ENCODE peak calls at places on chromosome 16, in six cellular contexts. One of them, this sample, is unnamed.

GRCh38 chr16:14529010-14529669 is 100.9 kb downstream of the PARN start:
- DNase-seq in esophagus muscularis mucosa: peak; percentile 95
- DNase-seq in thoracic aorta: peak; percentile 15
- DNase-seq in anterior cingulate cortex: peak; percentile 42
- DNase-seq in cerebellar cortex: peak; percentile 80
- DNase-seq in Peyer's patch: peak; percentile 43
- DNase-seq in this sample: peak; percentile 88

GRCh38 chr16:84362410-84362809 is 5.9 kb upstream of the ATP2C2 start:
- DNase-seq in thoracic aorta: no peak
- DNase-seq in Peyer's patch: no peak
- DNase-seq in esophagus muscularis mucosa: no peak
- DNase-seq in cerebellar cortex: no peak
- DNase-seq in anterior cingulate cortex: peak; percentile 23
- DNase-seq in this sample: peak; percentile 25

GRCh38 chr16:20507280-20507679 is 56.0 kb downstream of the ACSM2A start:
- DNase-seq in anterior cingulate cortex: no peak
- DNase-seq in esophagus muscularis mucosa: peak; percentile 72
- DNase-seq in Peyer's patch: no peak
- DNase-seq in thoracic aorta: no peak
- DNase-seq in cerebellar cortex: no peak
- DNase-seq in this sample: no peak

GRCh38 chr16:88948781-88949490 is 28.1 kb downstream of the CBFA2T3 start:
- DNase-seq in anterior cingulate cortex: no peak
- DNase-seq in thoracic aorta: no peak
- DNase-seq in esophagus muscularis mucosa: no peak
- DNase-seq in Peyer's patch: no peak
- DNase-seq in cerebellar cortex: no peak
- DNase-seq in this sample: no peak

GRCh38 chr16:89031715-89032659 is 55.0 kb upstream of the CBFA2T3 start:
- DNase-seq in esophagus muscularis mucosa: no peak
- DNase-seq in cerebellar cortex: no peak
- DNase-seq in thoracic aorta: no peak
- DNase-seq in Peyer's patch: peak; percentile 81
- DNase-seq in anterior cingulate cortex: no peak
- DNase-seq in this sample: no peak

GRCh38 chr16:4111748-4112696 is 4.2 kb downstream of the ADCY9 start:
- DNase-seq in thoracic aorta: no peak
- DNase-seq in anterior cingulate cortex: no peak
- DNase-seq in Peyer's patch: no peak
- DNase-seq in esophagus muscularis mucosa: no peak
- DNase-seq in cerebellar cortex: peak; percentile 46
- DNase-seq in this sample: peak; percentile 35

GRCh38 chr16:30096862-30097563 is 1.0 kb upstream of the YPEL3 start:
- DNase-seq in Peyer's patch: no peak
- DNase-seq in esophagus muscularis mucosa: no peak
- DNase-seq in thoracic aorta: no peak
- DNase-seq in cerebellar cortex: no peak
- DNase-seq in anterior cingulate cortex: no peak
- DNase-seq in this sample: no peak

GRCh38 chr16:68760671-68761275 is 23.7 kb downstream of the CDH1 start:
- DNase-seq in esophagus muscularis mucosa: no peak
- DNase-seq in anterior cingulate cortex: peak; percentile 56
- DNase-seq in cerebellar cortex: no peak
- DNase-seq in Peyer's patch: no peak
- DNase-seq in thoracic aorta: no peak
- DNase-seq in this sample: peak; percentile 93

GRCh38 chr16:17070882-17071592 is 399.7 kb downstream of the XYLT1 start:
- DNase-seq in thoracic aorta: no peak
- DNase-seq in cerebellar cortex: no peak
- DNase-seq in Peyer's patch: peak; percentile 94
- DNase-seq in esophagus muscularis mucosa: no peak
- DNase-seq in anterior cingulate cortex: peak; percentile 12
- DNase-seq in this sample: no peak

GRCh38 chr16:51393381-51394005 is 242.4 kb upstream of the SALL1 start:
- DNase-seq in Peyer's patch: no peak
- DNase-seq in cerebellar cortex: no peak
- DNase-seq in anterior cingulate cortex: no peak
- DNase-seq in thoracic aorta: no peak
- DNase-seq in esophagus muscularis mucosa: no peak
- DNase-seq in this sample: no peak

GRCh38 chr16:58000706-58001676 is at the start of gene USB1:
- DNase-seq in Peyer's patch: peak; percentile 82
- DNase-seq in esophagus muscularis mucosa: peak; percentile 96
- DNase-seq in thoracic aorta: no peak
- DNase-seq in cerebellar cortex: peak; percentile 80
- DNase-seq in anterior cingulate cortex: peak; percentile 83
- DNase-seq in this sample: peak; percentile 92

GRCh38 chr16:54657709-54658102 is 273.0 kb upstream of the IRX5 start:
- DNase-seq in esophagus muscularis mucosa: no peak
- DNase-seq in Peyer's patch: no peak
- DNase-seq in thoracic aorta: no peak
- DNase-seq in anterior cingulate cortex: no peak
- DNase-seq in cerebellar cortex: no peak
- DNase-seq in this sample: no peak

GRCh38 chr16:67248401-67249177 is at the start of gene SLC9A5:
- DNase-seq in thoracic aorta: no peak
- DNase-seq in anterior cingulate cortex: no peak
- DNase-seq in Peyer's patch: no peak
- DNase-seq in esophagus muscularis mucosa: no peak
- DNase-seq in cerebellar cortex: no peak
- DNase-seq in this sample: peak; percentile 19

GRCh38 chr16:24820522-24820921 is 25.2 kb upstream of the SLC5A11 start:
- DNase-seq in esophagus muscularis mucosa: no peak
- DNase-seq in cerebellar cortex: no peak
- DNase-seq in anterior cingulate cortex: no peak
- DNase-seq in Peyer's patch: no peak
- DNase-seq in thoracic aorta: no peak
- DNase-seq in this sample: peak; percentile 42

GRCh38 chr16:64489449-64489848 is 632.4 kb downstream of the CDH11 start:
- DNase-seq in thoracic aorta: no peak
- DNase-seq in cerebellar cortex: no peak
- DNase-seq in anterior cingulate cortex: no peak
- DNase-seq in esophagus muscularis mucosa: no peak
- DNase-seq in Peyer's patch: no peak
- DNase-seq in this sample: no peak

GRCh38 chr16:14475370-14476139 is 154.5 kb downstream of the PARN start:
- DNase-seq in anterior cingulate cortex: no peak
- DNase-seq in cerebellar cortex: no peak
- DNase-seq in thoracic aorta: no peak
- DNase-seq in Peyer's patch: no peak
- DNase-seq in esophagus muscularis mucosa: no peak
- DNase-seq in this sample: no peak

GRCh38 chr16:14002416-14002815 is 68.7 kb upstream of the MRTFB start:
- DNase-seq in thoracic aorta: no peak
- DNase-seq in Peyer's patch: no peak
- DNase-seq in esophagus muscularis mucosa: no peak
- DNase-seq in cerebellar cortex: no peak
- DNase-seq in anterior cingulate cortex: no peak
- DNase-seq in this sample: no peak